ENCODE peak calls at places on chromosomes 13 and 19, in ten cellular contexts. K is CD8-positive, alpha-beta T cell; O is A673; I is heart left ventricle; G is fibroblast of lung; B is neural progenitor cell; J is SK-N-SH; Q is effector memory CD4-positive, alpha-beta T cell; M is left ventricle myocardium inferior; H is right cardiac atrium. P is an unnamed sample.

GRCh38 chr13:29925457-29925856 is 75.0 kb upstream of the UBL3 start:
- DNase-seq in K (no peak), O (peak; percentile 68), I (peak; percentile 64), G (peak; percentile 90), B (no peak), J (peak; percentile 50), Q (no peak), M (peak; percentile 55), H (peak; percentile 90), P (peak; percentile 54)

GRCh38 chr13:98254541-98254940 is 77.5 kb upstream of the RNF113B start:
- DNase-seq in K (no peak), O (peak; percentile 64), I (no peak), G (peak; percentile 56), B (no peak), J (peak; percentile 63), Q (no peak), M (no peak), H (no peak), P (no peak)

GRCh38 chr13:94609196-94609595 is 7.5 kb downstream of the GPR180 start:
- DNase-seq in K (no peak), O (no peak), I (no peak), G (no peak), B (no peak), J (no peak), Q (no peak), M (no peak), H (no peak), P (no peak)

GRCh38 chr13:77388944-77389616 is 62.2 kb upstream of the MYCBP2 start:
- DNase-seq in K (no peak), O (no peak), I (no peak), G (no peak), B (no peak), J (no peak), Q (no peak), M (no peak), H (no peak), P (no peak)

GRCh38 chr19:38264486-38265212 is at the start of gene SPINT2:
- DNase-seq in K (no peak), O (no peak), I (no peak), G (no peak), B (peak; percentile 95), J (peak; percentile 72), Q (peak; percentile 79), M (no peak), H (peak; percentile 64), P (no peak)

GRCh38 chr19:56139847-56140582 is 1.1 kb upstream of the ZNF444 start:
- DNase-seq in K (no peak), O (no peak), I (no peak), G (no peak), B (no peak), J (no peak), Q (no peak), M (no peak), H (no peak), P (peak; percentile 17)

GRCh38 chr19:47766670-47767069 is 11.8 kb upstream of the SELENOW start:
- DNase-seq in K (no peak), O (no peak), I (no peak), G (no peak), B (no peak), J (no peak), Q (no peak), M (no peak), H (no peak), P (no peak)

GRCh38 chr13:35765941-35766340 is 289.5 kb upstream of the MAB21L1 start:
- DNase-seq in K (no peak), O (no peak), I (no peak), G (no peak), B (no peak), J (no peak), Q (no peak), M (no peak), H (no peak), P (no peak)

GRCh38 chr19:6738726-6739389 is 622 bp upstream of the TRIP10 start:
- DNase-seq in K (no peak), O (peak; percentile 53), I (no peak), G (no peak), B (peak; percentile 51), J (no peak), Q (peak; percentile 32), M (peak; percentile 60), H (peak; percentile 86), P (peak; percentile 27)

GRCh38 chr13:30404207-30404606 is 18.1 kb upstream of the UBE2L5 start:
- DNase-seq in K (no peak), O (no peak), I (no peak), G (no peak), B (no peak), J (no peak), Q (no peak), M (no peak), H (no peak), P (no peak)

GRCh38 chr19:11578342-11579142 is 1.1 kb upstream of the ACP5 start:
- DNase-seq in K (peak; percentile 23), O (no peak), I (peak; percentile 61), G (peak; percentile 9), B (peak; percentile 25), J (peak; percentile 43), Q (peak; percentile 18), M (peak; percentile 42), H (peak; percentile 80), P (peak; percentile 57)

GRCh38 chr19:47609885-47610545 is 1.1 kb downstream of the BICRA start:
- DNase-seq in K (peak; percentile 54), O (peak; percentile 32), I (peak; percentile 46), G (peak; percentile 38), B (peak; percentile 84), J (peak; percentile 86), Q (peak; percentile 32), M (peak; percentile 45), H (peak; percentile 79), P (peak; percentile 65)

GRCh38 chr19:55406869-55407624 is 541 bp downstream of the UBE2S start:
- DNase-seq in K (no peak), O (no peak), I (no peak), G (peak; percentile 37), B (peak; percentile 42), J (peak; percentile 70), Q (peak; percentile 27), M (peak; percentile 34), H (peak; percentile 77), P (no peak)

GRCh38 chr19:58033741-58034475 is at the start of gene ZSCAN1:
- DNase-seq in K (peak; percentile 13), O (peak; percentile 94), I (peak; percentile 93), G (peak; percentile 86), B (peak; percentile 99), J (peak; percentile 92), Q (no peak), M (peak; percentile 90), H (peak; percentile 94), P (peak; percentile 61)

GRCh38 chr13:79281335-79281734 is 124.7 kb downstream of the RBM26 start:
- DNase-seq in K (no peak), O (peak; percentile 7), I (no peak), G (no peak), B (peak; percentile 87), J (no peak), Q (no peak), M (no peak), H (no peak), P (no peak)

GRCh38 chr19:30742539-30742938 is 370.4 kb downstream of the ZNF536 start:
- DNase-seq in K (no peak), O (no peak), I (no peak), G (no peak), B (no peak), J (peak; percentile 63), Q (no peak), M (no peak), H (no peak), P (no peak)

DNA sequence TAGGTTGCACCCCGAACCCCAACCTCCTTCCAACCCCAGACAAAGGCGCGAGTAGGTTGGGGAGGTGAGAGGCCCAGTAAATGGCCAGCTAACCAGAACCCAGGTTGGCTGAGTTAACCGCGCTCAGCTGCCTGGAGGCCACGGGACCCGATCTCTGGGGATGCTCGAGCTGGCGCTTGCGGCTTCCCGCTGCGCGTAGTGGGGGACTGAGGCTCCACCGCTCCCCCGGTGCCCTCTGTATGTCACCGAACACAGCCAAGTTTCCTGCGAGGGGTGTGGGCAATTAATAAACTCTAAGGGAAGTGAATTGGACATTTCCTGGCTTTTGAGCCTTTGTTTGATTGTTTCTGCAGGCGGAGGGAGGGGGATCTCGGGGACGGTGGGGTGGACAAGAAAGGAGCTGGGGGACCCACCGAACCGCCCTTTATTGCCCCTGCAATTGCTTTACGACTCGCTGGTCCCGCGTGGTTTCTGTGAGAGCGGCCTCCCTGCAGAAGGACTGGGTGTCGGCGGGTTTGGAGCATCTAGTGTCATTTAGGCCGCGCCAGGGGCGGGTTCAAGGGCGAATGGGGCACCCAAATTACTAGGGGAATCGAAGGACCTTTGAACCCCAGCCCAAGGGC is 3.5 kb upstream of the ZIC5 start:
- DNase-seq in K (no peak), O (no peak), I (no peak), G (no peak), B (peak; percentile 53), J (peak; percentile 32), Q (no peak), M (no peak), H (no peak), P (no peak)
- H3K4me1 ChIP-seq in K (peaks cover 27% of the 10 kb centered on the region), O (peaks cover 15% of the 10 kb centered on the region), I (peaks cover 8% of the 10 kb centered on the region), G (no peaks in the 10 kb centered on the region), B (peaks cover 54% of the 10 kb centered on the region), J (no peaks in the 10 kb centered on the region), Q (peaks cover 25% of the 10 kb centered on the region), M (peaks cover 31% of the 10 kb centered on the region), H (peaks cover 1% of the 10 kb centered on the region), P (no peaks in the 10 kb centered on the region)

GRCh38 chr19:48945415-48945814 is 9.3 kb upstream of the BAX start:
- DNase-seq in K (no peak), O (no peak), I (no peak), G (no peak), B (no peak), J (no peak), Q (no peak), M (no peak), H (peak; percentile 11), P (no peak)
- H3K27ac ChIP-seq in K (no peak overlapping the region), O (no peak overlapping the region), I (no peak overlapping the region), G (no peak overlapping the region), B (no peak overlapping the region), J (no peak overlapping the region), Q (no peak overlapping the region), M (no peak overlapping the region), H (no peak overlapping the region), P (no peak overlapping the region)

GRCh38 chr19:16605115-16605514 is 22.9 kb downstream of the MED26 start:
- DNase-seq in K (no peak), O (no peak), I (no peak), G (no peak), B (no peak), J (no peak), Q (no peak), M (no peak), H (no peak), P (no peak)
- H3K4me1 ChIP-seq in K (no peaks in the 10 kb centered on the region), O (peaks cover 7% of the 10 kb centered on the region), I (peaks cover 21% of the 10 kb centered on the region), G (peaks cover 6% of the 10 kb centered on the region), B (no peaks in the 10 kb centered on the region), J (peaks cover 4% of the 10 kb centered on the region), Q (no peaks in the 10 kb centered on the region), M (peaks cover 95% of the 10 kb centered on the region), H (peaks cover 25% of the 10 kb centered on the region), P (peaks cover 11% of the 10 kb centered on the region)

DNA sequence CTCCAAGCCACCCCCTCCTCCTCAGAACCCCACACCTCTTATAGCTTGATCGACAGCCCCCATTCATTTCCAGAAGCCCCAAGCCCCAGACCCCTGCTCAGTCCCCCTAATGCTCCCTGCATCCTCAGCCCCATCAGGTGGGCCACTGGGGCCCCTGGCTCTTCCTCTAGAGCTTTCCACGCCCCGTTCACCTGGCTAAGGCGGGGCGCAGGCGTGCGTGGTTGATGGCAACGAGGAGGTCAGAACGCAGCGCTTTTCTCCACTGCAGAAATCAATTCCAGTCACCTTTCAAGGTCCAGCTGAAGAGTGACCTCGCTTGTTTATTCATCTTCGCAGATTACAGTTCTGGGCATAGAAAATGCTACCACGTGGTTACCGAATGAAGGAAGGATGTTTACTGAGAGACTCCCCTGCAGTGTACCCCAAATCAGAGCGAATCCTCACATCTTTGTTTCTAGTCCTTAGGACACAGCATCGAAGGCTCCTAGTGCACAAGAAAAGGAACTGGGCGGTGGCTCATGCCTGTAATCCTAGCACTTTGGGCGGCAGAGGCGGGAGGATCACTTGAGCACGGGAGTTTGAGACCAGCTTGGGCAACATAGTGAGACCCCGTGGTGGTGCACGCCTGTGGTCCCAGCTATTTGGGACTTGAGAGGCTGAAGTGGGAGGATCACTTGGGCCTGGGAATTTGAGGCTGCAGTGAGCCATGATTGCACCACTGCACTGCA is 798 bp upstream of the PBX4 start:
- DNase-seq in K (no peak), O (no peak), I (no peak), G (no peak), B (no peak), J (no peak), Q (no peak), M (no peak), H (no peak), P (no peak)
- H3K27ac ChIP-seq in K (peak overlapping the region; percentile 61), O (no peak overlapping the region), I (no peak overlapping the region), G (no peak overlapping the region), B (no peak overlapping the region), J (peak overlapping the region; percentile 51), Q (peak overlapping the region; percentile 73), M (no peak overlapping the region), H (no peak overlapping the region), P (no peak overlapping the region)